ENCODE peak calls at places on chromosomes 3 and 15, in ten cellular contexts. Y, D, H, G, U, Q, T, N, O and A are unnamed samples.

GRCh38 chr3:197302696-197303341 is 4.4 kb upstream of the DLG1 start:
- DNase-seq in Y (peak), D (no peak), H (no peak), G (no peak), U (no peak), Q (no peak), T (no peak), N (no peak), O (peak), A (no peak)

GRCh38 chr15:39127925-39128617 is 452.8 kb upstream of the THBS1 start:
- DNase-seq in Y (peak), D (peak), H (no peak), G (no peak), U (no peak), Q (peak), T (no peak), N (no peak), O (peak), A (no peak)

GRCh38 chr3:136753112-136753939 is 1.1 kb upstream of the STAG1 start:
- DNase-seq in Y (no peak), D (no peak), H (no peak), G (no peak), U (no peak), Q (no peak), T (no peak), N (no peak), O (no peak), A (no peak)

GRCh38 chr15:69408841-69409240 is 5.3 kb upstream of the KIF23 start:
- DNase-seq in Y (no peak), D (no peak), H (no peak), G (no peak), U (no peak), Q (no peak), T (no peak), N (no peak), O (no peak), A (no peak)

GRCh38 chr3:19077388-19077787 is 70.9 kb upstream of the KCNH8 start:
- DNase-seq in Y (no peak), D (no peak), H (no peak), G (no peak), U (no peak), Q (no peak), T (no peak), N (no peak), O (no peak), A (no peak)

GRCh38 chr3:38521391-38521987 is 25.3 kb downstream of the EXOG start:
- DNase-seq in Y (peak), D (peak), H (peak), G (no peak), U (no peak), Q (peak), T (peak), N (peak), O (peak), A (peak)

GRCh38 chr3:52809821-52810377 is 15.3 kb downstream of the ITIH3 start:
- DNase-seq in Y (no peak), D (no peak), H (no peak), G (no peak), U (no peak), Q (no peak), T (no peak), N (no peak), O (no peak), A (no peak)

GRCh38 chr15:57003418-57003817 is 85.0 kb downstream of the TCF12 start:
- DNase-seq in Y (peak), D (peak), H (no peak), G (no peak), U (no peak), Q (peak), T (no peak), N (no peak), O (no peak), A (no peak)

GRCh38 chr3:66012711-66013110 is 26.0 kb downstream of the MAGI1 start:
- DNase-seq in Y (no peak), D (no peak), H (no peak), G (no peak), U (no peak), Q (no peak), T (no peak), N (no peak), O (no peak), A (no peak)

GRCh38 chr3:32045091-32045964 is 61.1 kb upstream of the GPD1L start:
- DNase-seq in Y (peak), D (peak), H (peak), G (no peak), U (no peak), Q (peak), T (peak), N (no peak), O (peak), A (peak)

GRCh38 chr3:69182588-69183299 is 60.3 kb upstream of the LMOD3 start:
- DNase-seq in Y (peak), D (no peak), H (no peak), G (no peak), U (no peak), Q (peak), T (no peak), N (no peak), O (peak), A (no peak)

GRCh38 chr3:190325923-190326322 is 3.7 kb upstream of the CLDN1 start:
- DNase-seq in Y (peak), D (no peak), H (no peak), G (no peak), U (no peak), Q (no peak), T (no peak), N (no peak), O (peak), A (no peak)

GRCh38 chr3:128502712-128503111 is 9.7 kb upstream of the GATA2 start:
- DNase-seq in Y (no peak), D (no peak), H (no peak), G (no peak), U (no peak), Q (no peak), T (no peak), N (no peak), O (no peak), A (no peak)

GRCh38 chr3:126781889-126782491 is 78.0 kb downstream of the CHCHD6 start:
- DNase-seq in Y (peak), D (no peak), H (no peak), G (no peak), U (no peak), Q (peak), T (no peak), N (no peak), O (peak), A (no peak)

GRCh38 chr15:60423540-60423939 is 25.8 kb upstream of the ANXA2 start:
- DNase-seq in Y (peak), D (peak), H (peak), G (no peak), U (no peak), Q (peak), T (peak), N (no peak), O (peak), A (no peak)

GRCh38 chr3:183435701-183436100 is 7.3 kb upstream of the MCF2L2 start:
- DNase-seq in Y (no peak), D (no peak), H (no peak), G (no peak), U (no peak), Q (no peak), T (no peak), N (peak), O (no peak), A (no peak)

GRCh38 chr3:187210555-187211327 is 13.5 kb downstream of the RTP1 start:
- DNase-seq in Y (peak), D (no peak), H (no peak), G (no peak), U (no peak), Q (no peak), T (no peak), N (no peak), O (no peak), A (no peak)

GRCh38 chr15:44798815-44799214 is 62.5 kb downstream of the TRIM69 start:
- DNase-seq in Y (peak), D (peak), H (no peak), G (no peak), U (no peak), Q (no peak), T (no peak), N (no peak), O (no peak), A (no peak)

GRCh38 chr15:99476413-99477222 is 89.2 kb upstream of the MEF2A start:
- DNase-seq in Y (peak), D (peak), H (no peak), G (peak), U (no peak), Q (peak), T (peak), N (peak), O (peak), A (no peak)

GRCh38 chr15:24954783-24955548 is at the start of the genes SNRPN and SNURF:
- DNase-seq in Y (peak), D (peak), H (peak), G (peak), U (peak), Q (peak), T (peak), N (peak), O (peak), A (peak)

GRCh38 chr3:156474560-156475389 is 80.1 kb downstream of the SSR3 start:
- DNase-seq in Y (no peak), D (no peak), H (peak), G (no peak), U (no peak), Q (no peak), T (no peak), N (no peak), O (no peak), A (no peak)

GRCh38 chr15:62060116-62060895 is at the start of gene VPS13C:
- DNase-seq in Y (peak), D (peak), H (peak), G (peak), U (peak), Q (peak), T (peak), N (peak), O (peak), A (peak)

GRCh38 chr3:175851541-175851940 is 992.4 kb downstream of the NAALADL2 start:
- DNase-seq in Y (no peak), D (no peak), H (no peak), G (no peak), U (no peak), Q (no peak), T (no peak), N (no peak), O (no peak), A (no peak)

GRCh38 chr3:13543251-13543650 is 5.7 kb upstream of the FBLN2 start:
- DNase-seq in Y (peak), D (peak), H (no peak), G (peak), U (no peak), Q (peak), T (peak), N (no peak), O (no peak), A (peak)

GRCh38 chr3:120682095-120682681 is at the start of gene HGD:
- DNase-seq in Y (no peak), D (peak), H (no peak), G (no peak), U (no peak), Q (no peak), T (no peak), N (no peak), O (peak), A (no peak)

GRCh38 chr15:75234191-75234810 is 23.8 kb upstream of the GOLGA6C start:
- DNase-seq in Y (no peak), D (no peak), H (no peak), G (no peak), U (peak), Q (no peak), T (no peak), N (no peak), O (no peak), A (no peak)

GRCh38 chr3:43298292-43298691 is 12.0 kb downstream of the SNRK start:
- DNase-seq in Y (no peak), D (no peak), H (no peak), G (no peak), U (no peak), Q (no peak), T (no peak), N (no peak), O (no peak), A (no peak)

GRCh38 chr3:63709576-63709975 is 57.1 kb downstream of the SNTN start:
- DNase-seq in Y (no peak), D (no peak), H (no peak), G (no peak), U (no peak), Q (no peak), T (no peak), N (no peak), O (no peak), A (no peak)

GRCh38 chr3:63705092-63705645 is 52.7 kb downstream of the SNTN start:
- DNase-seq in Y (no peak), D (no peak), H (no peak), G (no peak), U (no peak), Q (no peak), T (no peak), N (no peak), O (no peak), A (no peak)

GRCh38 chr3:63707731-63708130 is 55.3 kb downstream of the SNTN start:
- DNase-seq in Y (no peak), D (no peak), H (no peak), G (no peak), U (no peak), Q (no peak), T (no peak), N (no peak), O (no peak), A (no peak)

GRCh38 chr3:63706321-63707085 is 54.0 kb downstream of the SNTN start:
- DNase-seq in Y (peak), D (no peak), H (no peak), G (no peak), U (no peak), Q (no peak), T (no peak), N (no peak), O (peak), A (no peak)
- TF ChIP-seq CTCF in Y (no peak), D (no peak), H (no peak), G (no peak), U (no peak), Q (no peak), T (no peak), N (no peak), O (no peak), A (no peak)

GRCh38 chr15:73323956-73324355 is 44.8 kb downstream of the HCN4 start:
- DNase-seq in Y (no peak), D (no peak), H (no peak), G (no peak), U (peak), Q (no peak), T (no peak), N (no peak), O (no peak), A (no peak)

GRCh38 chr15:73323374-73323955 is 45.3 kb downstream of the HCN4 start:
- DNase-seq in Y (no peak), D (no peak), H (no peak), G (no peak), U (no peak), Q (no peak), T (no peak), N (no peak), O (no peak), A (no peak)

GRCh38 chr15:73324496-73325170 is 44.1 kb downstream of the HCN4 start:
- DNase-seq in Y (no peak), D (no peak), H (no peak), G (no peak), U (peak), Q (no peak), T (no peak), N (no peak), O (no peak), A (no peak)

GRCh38 chr15:73326157-73326556 is 42.6 kb downstream of the HCN4 start:
- DNase-seq in Y (no peak), D (no peak), H (no peak), G (no peak), U (peak), Q (no peak), T (no peak), N (no peak), O (no peak), A (no peak)

GRCh38 chr15:73325191-73325980 is 43.4 kb downstream of the HCN4 start:
- DNase-seq in Y (no peak), D (peak), H (no peak), G (no peak), U (peak), Q (no peak), T (no peak), N (no peak), O (no peak), A (no peak)
- TF ChIP-seq CTCF in Y (no peak), D (no peak), H (peak), G (peak), U (no peak), Q (no peak), T (no peak), N (no peak), O (peak), A (no peak)

GRCh38 chr3:78283994-78284393 is 1244.1 kb downstream of the ROBO2 start:
- DNase-seq in Y (no peak), D (no peak), H (no peak), G (no peak), U (no peak), Q (no peak), T (no peak), N (no peak), O (no peak), A (no peak)
- TF ChIP-seq CTCF in Y (no peak), D (no peak), H (no peak), G (no peak), U (no peak), Q (no peak), T (no peak), N (no peak), O (peak), A (no peak)

DNA sequence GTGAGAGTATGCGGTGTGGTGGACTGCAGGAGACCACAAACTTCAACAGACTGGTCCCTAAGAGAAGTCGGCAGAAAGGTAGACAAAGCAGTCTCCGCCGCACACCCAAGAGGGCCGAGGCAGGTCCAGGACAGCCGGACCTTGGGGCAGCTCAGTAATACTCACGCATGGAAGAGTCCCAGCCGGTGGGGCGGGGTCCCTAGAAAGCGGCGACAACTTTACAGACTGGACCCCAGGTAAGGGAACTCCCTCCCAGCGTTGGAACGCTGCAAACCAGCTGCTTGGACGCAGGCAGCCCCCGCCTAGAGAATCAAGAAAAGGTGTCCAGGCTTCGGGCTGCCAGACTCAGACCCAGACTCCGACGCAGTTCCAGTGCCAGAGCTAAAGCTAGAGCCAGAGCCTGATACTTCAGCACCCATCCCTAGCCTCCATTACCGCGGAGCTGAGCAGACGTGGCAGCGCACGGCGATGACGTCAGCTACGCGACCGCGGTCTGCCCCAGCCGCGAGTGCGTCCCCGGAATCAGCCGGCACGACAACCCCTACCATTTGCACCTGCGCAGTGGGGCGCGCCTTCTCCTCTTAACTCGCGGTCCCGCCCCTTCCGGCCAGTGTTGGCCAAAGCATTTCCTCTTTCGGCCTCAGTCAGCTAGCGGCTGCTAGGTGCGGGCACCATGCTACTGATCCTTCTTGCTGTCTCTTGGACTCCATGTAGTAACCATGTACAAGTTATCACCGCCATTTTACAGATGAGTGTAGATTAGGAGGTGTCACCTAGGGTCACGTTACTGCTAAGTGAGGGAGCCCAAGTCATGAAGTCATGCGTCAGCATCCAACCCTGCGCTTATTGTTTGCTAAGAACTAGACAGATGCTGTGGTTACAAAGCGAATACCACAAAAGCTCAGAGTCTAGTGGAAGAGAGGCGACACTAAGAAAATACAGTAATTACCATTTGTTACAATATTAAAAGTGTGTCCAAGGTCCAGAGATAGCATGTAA is at the start of gene TMEM39A:
- DNase-seq in Y (peak), D (peak), H (peak), G (peak), U (peak), Q (peak), T (peak), N (peak), O (peak), A (peak)
- TF ChIP-seq CTCF in Y (peak), D (no peak), H (no peak), G (peak), U (peak), Q (no peak), T (no peak), N (no peak), O (no peak), A (no peak)